ENCODE peak calls at places on chromosomes 11 and 22, in seven cellular contexts. Y is AG10803; K is GM06990; G is NCI-H524; X is stimulated activated CD8-positive, alpha-beta memory T cell treated with anti-CD3 and anti-CD28 coated beads, Interleukin-4, amount 100 ng/mL, for 1 hour; V is fibroblast of mammary gland; U is fibroblast of lung. J is an unnamed sample.

GRCh38 chr11:2089536-2090165 is 49.5 kb downstream of the IGF2 start:
- DNase-seq in V (peak), K (no peak), X (no peak), Y (peak), U (peak), G (no peak), J (peak)

GRCh38 chr22:38751422-38752346 is 4.1 kb downstream of the SUN2 start:
- DNase-seq in K (peak), V (no peak), U (no peak), X (peak), G (no peak), Y (no peak), J (no peak)

GRCh38 chr11:8005556-8005955 is 18.4 kb downstream of the EIF3F start:
- DNase-seq in G (no peak), X (no peak), V (no peak), K (no peak), U (no peak), Y (no peak), J (no peak)

GRCh38 chr22:19892249-19892879 is 37.7 kb upstream of the GNB1L start:
- DNase-seq in K (peak), X (no peak), Y (no peak), G (no peak), U (peak), V (peak), J (no peak)

GRCh38 chr22:40748388-40748970 is 69.2 kb downstream of the MCHR1 start:
- DNase-seq in Y (no peak), G (no peak), K (no peak), U (no peak), V (no peak), X (no peak), J (no peak)

GRCh38 chr22:23537421-23537820 is 42.7 kb downstream of the IGLL1 start:
- DNase-seq in U (no peak), G (no peak), X (no peak), Y (no peak), K (no peak), V (no peak), J (no peak)

GRCh38 chr11:66080055-66080817 is 10.2 kb downstream of the PACS1 start:
- DNase-seq in V (peak), G (no peak), K (no peak), X (peak), Y (peak), U (peak), J (peak)

GRCh38 chr11:8720868-8721739 is 38.5 kb downstream of the RPL27A start:
- DNase-seq in V (no peak), X (no peak), U (peak), Y (no peak), G (no peak), K (no peak), J (no peak)

GRCh38 chr11:78230161-78230877 is 41.6 kb downstream of the USP35 start:
- DNase-seq in U (no peak), Y (no peak), V (no peak), G (peak), X (no peak), K (no peak), J (no peak)

GRCh38 chr22:42299586-42300285 is 29.3 kb upstream of the TCF20 start:
- DNase-seq in V (no peak), Y (no peak), U (no peak), G (no peak), X (no peak), K (no peak), J (no peak)

GRCh38 chr11:66443602-66444001 is 5.0 kb upstream of the MRPL11 start:
- DNase-seq in K (no peak), V (peak), U (peak), X (no peak), G (no peak), Y (peak), J (peak)

GRCh38 chr11:27204527-27204926 is 158.5 kb downstream of the CCDC34 start:
- DNase-seq in U (no peak), G (peak), Y (no peak), K (no peak), X (no peak), V (peak), J (no peak)

GRCh38 chr22:21791635-21792625 is 56.3 kb upstream of the YPEL1 start:
- DNase-seq in Y (no peak), U (peak), V (peak), K (peak), G (no peak), X (no peak), J (no peak)

GRCh38 chr11:111417011-111417765 is 38.1 kb upstream of the POU2AF1 start:
- DNase-seq in V (peak), G (no peak), Y (no peak), K (peak), U (peak), X (no peak), J (no peak)